ENCODE peak calls at places on chromosomes 6 and 20, in nine cellular contexts. D is SJCRH30; T is aorta; R is hepatocyte; A is SJSA1; W is effector memory CD4-positive, alpha-beta T cell; U is Peyer's patch; S is right lobe of liver; Z is left ventricle myocardium inferior. V is an unnamed sample.

GRCh38 chr20:38745757-38746156 is 2.5 kb upstream of the ACTR5 start:
- DNase-seq in D (no peak), T (no peak), R (no peak), A (no peak), W (no peak), U (no peak), S (no peak), Z (no peak), V (no peak)

GRCh38 chr6:50030777-50031562 is 9.2 kb upstream of the DEFB110 start:
- DNase-seq in D (peak; percentile 9), T (no peak), R (peak; percentile 58), A (no peak), W (no peak), U (no peak), S (no peak), Z (no peak), V (peak; percentile 23)

GRCh38 chr20:34896086-34896551 is 19.7 kb downstream of the ACSS2 start:
- DNase-seq in D (no peak), T (no peak), R (no peak), A (no peak), W (no peak), U (no peak), S (no peak), Z (no peak), V (no peak)

GRCh38 chr6:125586074-125586473 is 163.4 kb upstream of the HEY2 start:
- DNase-seq in D (no peak), T (no peak), R (no peak), A (peak; percentile 23), W (no peak), U (no peak), S (no peak), Z (no peak), V (no peak)

GRCh38 chr20:21505161-21505809 is 8.6 kb downstream of the NKX2-2 start:
- DNase-seq in D (peak; percentile 49), T (peak; percentile 92), R (peak; percentile 85), A (no peak), W (peak; percentile 57), U (peak; percentile 78), S (peak; percentile 83), Z (peak; percentile 48), V (peak; percentile 77)

GRCh38 chr6:26215200-26216014 is 128.2 kb downstream of the HFE start:
- DNase-seq in D (peak; percentile 18), T (no peak), R (no peak), A (peak; percentile 58), W (no peak), U (no peak), S (no peak), Z (no peak), V (peak; percentile 35)

GRCh38 chr20:46157625-46158024 is 39.5 kb downstream of the CD40 start:
- DNase-seq in D (no peak), T (no peak), R (no peak), A (no peak), W (no peak), U (no peak), S (no peak), Z (no peak), V (peak; percentile 63)

GRCh38 chr6:167703781-167704180 is 122.9 kb upstream of the AFDN start:
- DNase-seq in D (no peak), T (peak; percentile 66), R (no peak), A (no peak), W (no peak), U (no peak), S (no peak), Z (no peak), V (no peak)

GRCh38 chr6:26157150-26157837 is 70.1 kb downstream of the HFE start:
- DNase-seq in D (peak; percentile 81), T (peak; percentile 86), R (peak; percentile 81), A (no peak), W (peak; percentile 61), U (peak; percentile 82), S (peak; percentile 67), Z (peak; percentile 45), V (peak; percentile 82)

GRCh38 chr6:161273356-161273751 is 507 bp downstream of the AGPAT4 start:
- DNase-seq in D (no peak), T (peak; percentile 79), R (peak; percentile 49), A (peak; percentile 58), W (peak; percentile 40), U (no peak), S (no peak), Z (no peak), V (no peak)

GRCh38 chr6:27273783-27274182 is 26.3 kb downstream of the PRSS16 start:
- DNase-seq in D (no peak), T (no peak), R (no peak), A (no peak), W (no peak), U (no peak), S (no peak), Z (no peak), V (no peak)
- H3K4me1 ChIP-seq in D (no peaks in the 10 kb centered on the region), T (no peaks in the 10 kb centered on the region), R (no peaks in the 10 kb centered on the region), A (no peaks in the 10 kb centered on the region), W (no peaks in the 10 kb centered on the region), U (no peaks in the 10 kb centered on the region), S (no peaks in the 10 kb centered on the region), Z (no peaks in the 10 kb centered on the region), V (no peaks in the 10 kb centered on the region)

DNA sequence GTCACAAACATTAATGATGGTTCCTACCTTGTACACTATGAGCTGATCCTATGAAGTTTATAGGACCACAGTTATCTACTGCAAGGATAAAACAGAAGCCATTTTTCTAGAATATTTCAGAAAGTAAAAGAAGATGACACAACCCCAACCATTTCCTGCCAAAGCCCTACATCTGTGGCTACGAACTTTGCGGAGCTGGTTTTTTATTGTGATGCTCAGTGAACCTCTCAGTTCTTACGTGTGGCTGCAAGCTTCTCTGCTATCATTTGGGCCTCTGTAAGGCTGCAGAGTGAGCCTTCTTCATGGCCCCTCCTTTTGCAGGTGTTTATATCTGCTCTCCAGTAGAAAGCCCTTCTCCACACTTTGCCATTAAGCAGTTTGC is 17.8 kb upstream of the TAGAP start:
- DNase-seq in D (no peak), T (no peak), R (no peak), A (no peak), W (no peak), U (no peak), S (no peak), Z (no peak), V (no peak)
- H3K4me3 ChIP-seq in D (no peak overlapping the region), T (no peak overlapping the region), R (no peak overlapping the region), A (no peak overlapping the region), W (no peak overlapping the region), U (no peak overlapping the region), S (no peak overlapping the region), Z (no peak overlapping the region), V (no peak overlapping the region)

DNA sequence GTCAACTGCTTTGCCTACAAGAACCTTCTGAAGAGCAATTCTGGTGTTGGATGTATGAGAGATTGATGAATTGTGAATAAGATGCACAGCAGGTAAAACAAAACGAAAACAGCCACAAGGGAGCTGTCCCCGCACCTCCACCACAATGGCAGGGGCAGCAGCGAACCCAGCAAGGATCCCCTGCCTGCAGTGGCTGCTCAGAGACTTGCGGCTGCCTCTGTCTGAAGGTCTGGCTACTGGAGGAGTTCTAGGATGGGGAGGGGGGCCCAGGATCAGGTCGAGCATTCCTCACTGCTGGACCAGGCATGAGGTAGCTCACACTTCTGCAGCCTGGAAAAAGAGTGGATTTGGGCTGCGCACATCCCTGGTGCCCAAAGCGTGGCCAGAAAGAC is 523.5 kb downstream of the CDH26 start:
- DNase-seq in D (no peak), T (no peak), R (no peak), A (no peak), W (no peak), U (no peak), S (no peak), Z (no peak), V (no peak)
- H3K27me3 ChIP-seq in D (peaks cover 29% of the 10 kb centered on the region), T (no peaks in the 10 kb centered on the region), R (no peaks in the 10 kb centered on the region), A (no peaks in the 10 kb centered on the region), W (no peaks in the 10 kb centered on the region), U (no peaks in the 10 kb centered on the region), S (no peaks in the 10 kb centered on the region), Z (peaks cover 19% of the 10 kb centered on the region), V (no peaks in the 10 kb centered on the region)

GRCh38 chr6:63351995-63352586 is 32.3 kb upstream of the LGSN start:
- DNase-seq in D (no peak), T (no peak), R (peak; percentile 33), A (no peak), W (no peak), U (no peak), S (no peak), Z (no peak), V (no peak)

GRCh38 chr6:63348836-63349235 is 29.1 kb upstream of the LGSN start:
- DNase-seq in D (no peak), T (no peak), R (no peak), A (no peak), W (no peak), U (no peak), S (no peak), Z (no peak), V (no peak)

GRCh38 chr6:63346217-63346834 is 26.5 kb upstream of the LGSN start:
- DNase-seq in D (no peak), T (no peak), R (no peak), A (no peak), W (no peak), U (no peak), S (no peak), Z (no peak), V (no peak)

GRCh38 chr6:63349401-63349800 is 29.6 kb upstream of the LGSN start:
- DNase-seq in D (no peak), T (no peak), R (no peak), A (no peak), W (no peak), U (no peak), S (no peak), Z (no peak), V (no peak)

GRCh38 chr6:63347599-63347998 is 27.8 kb upstream of the LGSN start:
- DNase-seq in D (no peak), T (no peak), R (peak; percentile 17), A (no peak), W (no peak), U (no peak), S (no peak), Z (no peak), V (no peak)
- H3K4me1 ChIP-seq in D (no peaks in the 10 kb centered on the region), T (peaks cover 2% of the 10 kb centered on the region), R (no peaks in the 10 kb centered on the region), A (no peaks in the 10 kb centered on the region), W (no peaks in the 10 kb centered on the region), U (no peaks in the 10 kb centered on the region), S (no peaks in the 10 kb centered on the region), Z (no peaks in the 10 kb centered on the region), V (no peaks in the 10 kb centered on the region)

GRCh38 chr6:139134817-139135577 is at the start of gene HECA:
- DNase-seq in D (peak; percentile 97), T (peak; percentile 100), R (peak; percentile 98), A (peak; percentile 87), W (peak; percentile 100), U (peak; percentile 99), S (peak; percentile 99), Z (peak; percentile 99), V (peak; percentile 93)

GRCh38 chr6:139133272-139133671 is 1.6 kb upstream of the HECA start:
- DNase-seq in D (no peak), T (no peak), R (no peak), A (no peak), W (no peak), U (no peak), S (no peak), Z (no peak), V (no peak)

GRCh38 chr6:139133733-139134360 is 1.0 kb upstream of the HECA start:
- DNase-seq in D (no peak), T (no peak), R (no peak), A (no peak), W (no peak), U (no peak), S (no peak), Z (no peak), V (no peak)

GRCh38 chr6:139129284-139129683 is 5.6 kb upstream of the HECA start:
- DNase-seq in D (peak; percentile 73), T (no peak), R (no peak), A (peak; percentile 38), W (no peak), U (no peak), S (no peak), Z (no peak), V (no peak)

GRCh38 chr6:139131736-139132285 is 3.1 kb upstream of the HECA start:
- DNase-seq in D (no peak), T (no peak), R (no peak), A (no peak), W (no peak), U (no peak), S (no peak), Z (no peak), V (no peak)
- H3K4me3 ChIP-seq in D (no peak overlapping the region), T (no peak overlapping the region), R (no peak overlapping the region), A (no peak overlapping the region), W (peak overlapping the region; percentile 3), U (no peak overlapping the region), S (no peak overlapping the region), Z (no peak overlapping the region), V (no peak overlapping the region)